ENCODE peak calls at places on chromosomes 1 and 21, in ten cellular contexts. One of them, this sample, is unnamed.
A peak's percentile ranks its signal among the peaks of the same experiment; 100 is the strongest.

GRCh38 chr1:28601696-28602095 is 9.6 kb downstream of the RAB42 start:
- DNase-seq in activated naive CD4-positive, alpha-beta T cell: no peak
- DNase-seq in Ammon's horn: no peak
- DNase-seq in CD4-positive, CD25-positive, alpha-beta regulatory T cell: no peak
- DNase-seq in ELR: peak; percentile 92
- DNase-seq in uterus: no peak
- DNase-seq in astrocyte of the hippocampus: peak; percentile 94
- DNase-seq in substantia nigra: no peak
- DNase-seq in NCI-H1105: no peak
- DNase-seq in K562: no peak
- DNase-seq in this sample: no peak

GRCh38 chr1:39640861-39641260 is 1.4 kb upstream of the HEYL start:
- DNase-seq in activated naive CD4-positive, alpha-beta T cell: no peak
- DNase-seq in Ammon's horn: no peak
- DNase-seq in CD4-positive, CD25-positive, alpha-beta regulatory T cell: no peak
- DNase-seq in ELR: no peak
- DNase-seq in uterus: no peak
- DNase-seq in astrocyte of the hippocampus: peak; percentile 38
- DNase-seq in substantia nigra: no peak
- DNase-seq in NCI-H1105: no peak
- DNase-seq in K562: no peak
- DNase-seq in this sample: no peak

GRCh38 chr1:41889506-41890414 is 29.0 kb downstream of the HIVEP3 start:
- DNase-seq in activated naive CD4-positive, alpha-beta T cell: no peak
- DNase-seq in Ammon's horn: no peak
- DNase-seq in CD4-positive, CD25-positive, alpha-beta regulatory T cell: no peak
- DNase-seq in ELR: no peak
- DNase-seq in uterus: no peak
- DNase-seq in astrocyte of the hippocampus: no peak
- DNase-seq in substantia nigra: no peak
- DNase-seq in NCI-H1105: no peak
- DNase-seq in K562: no peak
- DNase-seq in this sample: no peak

GRCh38 chr1:7407980-7408770 is 362.9 kb upstream of the VAMP3 start:
- DNase-seq in activated naive CD4-positive, alpha-beta T cell: no peak
- DNase-seq in Ammon's horn: no peak
- DNase-seq in CD4-positive, CD25-positive, alpha-beta regulatory T cell: no peak
- DNase-seq in ELR: no peak
- DNase-seq in uterus: no peak
- DNase-seq in astrocyte of the hippocampus: no peak
- DNase-seq in substantia nigra: no peak
- DNase-seq in NCI-H1105: no peak
- DNase-seq in K562: no peak
- DNase-seq in this sample: no peak

GRCh38 chr1:28099050-28099769 is 10.8 kb upstream of the EYA3 start:
- DNase-seq in activated naive CD4-positive, alpha-beta T cell: no peak
- DNase-seq in Ammon's horn: no peak
- DNase-seq in CD4-positive, CD25-positive, alpha-beta regulatory T cell: no peak
- DNase-seq in ELR: no peak
- DNase-seq in uterus: no peak
- DNase-seq in astrocyte of the hippocampus: peak; percentile 8
- DNase-seq in substantia nigra: no peak
- DNase-seq in NCI-H1105: no peak
- DNase-seq in K562: no peak
- DNase-seq in this sample: no peak

GRCh38 chr1:154546264-154547043 is 12.0 kb downstream of the UBE2Q1 start:
- DNase-seq in activated naive CD4-positive, alpha-beta T cell: no peak
- DNase-seq in Ammon's horn: peak; percentile 72
- DNase-seq in CD4-positive, CD25-positive, alpha-beta regulatory T cell: peak; percentile 16
- DNase-seq in ELR: peak; percentile 77
- DNase-seq in uterus: peak; percentile 39
- DNase-seq in astrocyte of the hippocampus: peak; percentile 78
- DNase-seq in substantia nigra: peak; percentile 3
- DNase-seq in NCI-H1105: peak; percentile 17
- DNase-seq in K562: peak; percentile 80
- DNase-seq in this sample: peak; percentile 54

GRCh38 chr1:27504588-27505419 is 14.8 kb upstream of the WASF2 start:
- DNase-seq in activated naive CD4-positive, alpha-beta T cell: no peak
- DNase-seq in Ammon's horn: peak; percentile 97
- DNase-seq in CD4-positive, CD25-positive, alpha-beta regulatory T cell: no peak
- DNase-seq in ELR: no peak
- DNase-seq in uterus: peak; percentile 84
- DNase-seq in astrocyte of the hippocampus: peak; percentile 75
- DNase-seq in substantia nigra: peak; percentile 62
- DNase-seq in NCI-H1105: no peak
- DNase-seq in K562: peak; percentile 69
- DNase-seq in this sample: no peak

GRCh38 chr1:37732111-37732780 is 32.7 kb downstream of the EPHA10 start:
- DNase-seq in activated naive CD4-positive, alpha-beta T cell: no peak
- DNase-seq in Ammon's horn: no peak
- DNase-seq in CD4-positive, CD25-positive, alpha-beta regulatory T cell: no peak
- DNase-seq in ELR: no peak
- DNase-seq in uterus: no peak
- DNase-seq in astrocyte of the hippocampus: no peak
- DNase-seq in substantia nigra: no peak
- DNase-seq in NCI-H1105: no peak
- DNase-seq in K562: no peak
- DNase-seq in this sample: no peak

GRCh38 chr1:180261524-180262160 is 31.6 kb downstream of the LHX4 start:
- DNase-seq in activated naive CD4-positive, alpha-beta T cell: no peak
- DNase-seq in Ammon's horn: no peak
- DNase-seq in CD4-positive, CD25-positive, alpha-beta regulatory T cell: no peak
- DNase-seq in ELR: no peak
- DNase-seq in uterus: no peak
- DNase-seq in astrocyte of the hippocampus: peak; percentile 23
- DNase-seq in substantia nigra: no peak
- DNase-seq in NCI-H1105: no peak
- DNase-seq in K562: no peak
- DNase-seq in this sample: no peak

GRCh38 chr21:26587621-26588260 is 14.7 kb upstream of the CYYR1 start:
- DNase-seq in activated naive CD4-positive, alpha-beta T cell: no peak
- DNase-seq in Ammon's horn: no peak
- DNase-seq in CD4-positive, CD25-positive, alpha-beta regulatory T cell: no peak
- DNase-seq in ELR: peak; percentile 66
- DNase-seq in uterus: no peak
- DNase-seq in astrocyte of the hippocampus: peak; percentile 30
- DNase-seq in substantia nigra: no peak
- DNase-seq in NCI-H1105: no peak
- DNase-seq in K562: no peak
- DNase-seq in this sample: no peak

GRCh38 chr1:46513536-46513935 is 23.9 kb downstream of the DMBX1 start:
- DNase-seq in activated naive CD4-positive, alpha-beta T cell: no peak
- DNase-seq in Ammon's horn: no peak
- DNase-seq in CD4-positive, CD25-positive, alpha-beta regulatory T cell: no peak
- DNase-seq in ELR: no peak
- DNase-seq in uterus: no peak
- DNase-seq in astrocyte of the hippocampus: no peak
- DNase-seq in substantia nigra: no peak
- DNase-seq in NCI-H1105: no peak
- DNase-seq in K562: no peak
- DNase-seq in this sample: no peak

GRCh38 chr21:34701726-34702125 is 32.9 kb downstream of the CLIC6 start:
- DNase-seq in activated naive CD4-positive, alpha-beta T cell: no peak
- DNase-seq in Ammon's horn: no peak
- DNase-seq in CD4-positive, CD25-positive, alpha-beta regulatory T cell: no peak
- DNase-seq in ELR: peak; percentile 64
- DNase-seq in uterus: peak; percentile 27
- DNase-seq in astrocyte of the hippocampus: no peak
- DNase-seq in substantia nigra: no peak
- DNase-seq in NCI-H1105: no peak
- DNase-seq in K562: no peak
- DNase-seq in this sample: no peak

GRCh38 chr1:29247044-29247443 is 10.7 kb downstream of the PTPRU start:
- DNase-seq in activated naive CD4-positive, alpha-beta T cell: no peak
- DNase-seq in Ammon's horn: no peak
- DNase-seq in CD4-positive, CD25-positive, alpha-beta regulatory T cell: no peak
- DNase-seq in ELR: no peak
- DNase-seq in uterus: no peak
- DNase-seq in astrocyte of the hippocampus: no peak
- DNase-seq in substantia nigra: no peak
- DNase-seq in NCI-H1105: no peak
- DNase-seq in K562: no peak
- DNase-seq in this sample: no peak

GRCh38 chr1:56409112-56409691 is 170.2 kb downstream of the PLPP3 start:
- DNase-seq in activated naive CD4-positive, alpha-beta T cell: no peak
- DNase-seq in Ammon's horn: no peak
- DNase-seq in CD4-positive, CD25-positive, alpha-beta regulatory T cell: no peak
- DNase-seq in ELR: no peak
- DNase-seq in uterus: no peak
- DNase-seq in astrocyte of the hippocampus: no peak
- DNase-seq in substantia nigra: no peak
- DNase-seq in NCI-H1105: no peak
- DNase-seq in K562: peak; percentile 14
- DNase-seq in this sample: peak; percentile 9

GRCh38 chr21:31386006-31386405 is 41.9 kb upstream of the TIAM1 start:
- DNase-seq in activated naive CD4-positive, alpha-beta T cell: no peak
- DNase-seq in Ammon's horn: no peak
- DNase-seq in CD4-positive, CD25-positive, alpha-beta regulatory T cell: no peak
- DNase-seq in ELR: no peak
- DNase-seq in uterus: no peak
- DNase-seq in astrocyte of the hippocampus: no peak
- DNase-seq in substantia nigra: no peak
- DNase-seq in NCI-H1105: no peak
- DNase-seq in K562: no peak
- DNase-seq in this sample: no peak

GRCh38 chr1:198199105-198199504 is 42.3 kb downstream of the NEK7 start:
- DNase-seq in activated naive CD4-positive, alpha-beta T cell: no peak
- DNase-seq in Ammon's horn: no peak
- DNase-seq in CD4-positive, CD25-positive, alpha-beta regulatory T cell: no peak
- DNase-seq in ELR: no peak
- DNase-seq in uterus: no peak
- DNase-seq in astrocyte of the hippocampus: no peak
- DNase-seq in substantia nigra: no peak
- DNase-seq in NCI-H1105: no peak
- DNase-seq in K562: no peak
- DNase-seq in this sample: no peak

GRCh38 chr21:45209685-45210284 is 77.9 kb downstream of the POFUT2 start:
- DNase-seq in activated naive CD4-positive, alpha-beta T cell: no peak
- DNase-seq in Ammon's horn: peak; percentile 58
- DNase-seq in CD4-positive, CD25-positive, alpha-beta regulatory T cell: no peak
- DNase-seq in ELR: no peak
- DNase-seq in uterus: no peak
- DNase-seq in astrocyte of the hippocampus: no peak
- DNase-seq in substantia nigra: no peak
- DNase-seq in NCI-H1105: no peak
- DNase-seq in K562: no peak
- DNase-seq in this sample: no peak

This sample was measured in erythroblast.